ENCODE peak calls at places on chromosomes 13 and 19, in five cellular contexts. S is NCI-H345; M is stimulated activated CD8-positive, alpha-beta memory T cell treated with anti-CD3 and anti-CD28 coated beads, Interleukin-7, amount 100 ng/mL, for 1 hour; Q is fibroblast of the aortic adventitia; R is AG04450. O is an unnamed sample.

GRCh38 chr13:79937311-79938243 is 403.3 kb downstream of the SPRY2 start:
- DNase-seq in S (no peak), M (no peak), Q (no peak), R (no peak), O (no peak)

GRCh38 chr19:2170219-2170618 is 6.5 kb downstream of the DOT1L start:
- DNase-seq in S (no peak), M (no peak), Q (no peak), R (no peak), O (peak)

GRCh38 chr13:76148926-76149325 is 512.8 kb downstream of the LMO7 start:
- DNase-seq in S (no peak), M (no peak), Q (peak), R (peak), O (no peak)

GRCh38 chr19:17522988-17523872 is 11.8 kb downstream of the PGLS start:
- DNase-seq in S (no peak), M (peak), Q (no peak), R (no peak), O (peak)

GRCh38 chr13:73740681-73741080 is 393.5 kb downstream of the KLF12 start:
- DNase-seq in S (no peak), M (no peak), Q (peak), R (no peak), O (no peak)

GRCh38 chr19:47157455-47158321 is 27.1 kb downstream of the SAE1 start:
- DNase-seq in S (no peak), M (no peak), Q (peak), R (peak), O (peak)

GRCh38 chr13:36030670-36031331 is 100.4 kb downstream of the DCLK1 start:
- DNase-seq in S (no peak), M (no peak), Q (peak), R (no peak), O (no peak)

GRCh38 chr19:3655402-3656072 is 28.9 kb upstream of the CACTIN start:
- DNase-seq in S (no peak), M (no peak), Q (peak), R (peak), O (no peak)

GRCh38 chr13:20514866-20515265 is 10.8 kb downstream of the CRYL1 start:
- DNase-seq in S (no peak), M (no peak), Q (no peak), R (no peak), O (no peak)

GRCh38 chr13:47134939-47135489 is 238.2 kb upstream of the HTR2A start:
- DNase-seq in S (no peak), M (no peak), Q (no peak), R (no peak), O (no peak)

GRCh38 chr13:46964789-46965527 is 68.1 kb upstream of the HTR2A start:
- DNase-seq in S (no peak), M (no peak), Q (peak), R (no peak), O (no peak)

GRCh38 chr13:110984798-110985197 is 69.9 kb upstream of the ANKRD10 start:
- DNase-seq in S (no peak), M (no peak), Q (no peak), R (no peak), O (no peak)

GRCh38 chr19:39078436-39079200 is 5.5 kb upstream of the ACP7 start:
- DNase-seq in S (no peak), M (no peak), Q (peak), R (peak), O (no peak)

GRCh38 chr13:73133536-73133935 is 74.7 kb downstream of the KLF5 start:
- DNase-seq in S (no peak), M (no peak), Q (no peak), R (no peak), O (no peak)

GRCh38 chr19:8569066-8569761 is 8.0 kb downstream of the MYO1F start:
- DNase-seq in S (no peak), M (peak), Q (peak), R (peak), O (no peak)

GRCh38 chr13:35898041-35898440 is 233.1 kb downstream of the DCLK1 start:
- DNase-seq in S (no peak), M (no peak), Q (no peak), R (no peak), O (no peak)

GRCh38 chr13:30033681-30034447 is 183.4 kb upstream of the UBL3 start:
- DNase-seq in S (peak), M (no peak), Q (peak), R (peak), O (no peak)

GRCh38 chr13:36057041-36057440 is 74.1 kb downstream of the DCLK1 start:
- DNase-seq in S (no peak), M (no peak), Q (no peak), R (no peak), O (no peak)